ENCODE peak calls at places on chromosomes 3 and 15, in four cellular contexts. One of them, this sample, is unnamed.

GRCh38 chr3:191020730-191021405 is 158.4 kb upstream of the GMNC start:
- DNase-seq in right lobe of liver: no peak
- DNase-seq in HepG2: no peak
- DNase-seq in cardiac muscle cell: no peak
- DNase-seq in this sample: no peak

GRCh38 chr15:50320504-50320903 is 34.5 kb downstream of the GABPB1 start:
- DNase-seq in right lobe of liver: no peak
- DNase-seq in HepG2: no peak
- DNase-seq in cardiac muscle cell: no peak
- DNase-seq in this sample: no peak

GRCh38 chr3:31166249-31166885 is 271.9 kb upstream of the GADL1 start:
- DNase-seq in right lobe of liver: no peak
- DNase-seq in HepG2: no peak
- DNase-seq in cardiac muscle cell: peak; percentile 79
- DNase-seq in this sample: no peak

GRCh38 chr3:21665444-21665843 is 85.6 kb downstream of the ZNF385D start:
- DNase-seq in right lobe of liver: no peak
- DNase-seq in HepG2: no peak
- DNase-seq in cardiac muscle cell: no peak
- DNase-seq in this sample: no peak

GRCh38 chr3:155416500-155417118 is 123.1 kb upstream of the STRIT1 start:
- DNase-seq in right lobe of liver: no peak
- DNase-seq in HepG2: no peak
- DNase-seq in cardiac muscle cell: no peak
- DNase-seq in this sample: peak; percentile 57

GRCh38 chr3:51538115-51538458 is 432 bp upstream of the RAD54L2 start:
- DNase-seq in right lobe of liver: no peak
- DNase-seq in HepG2: no peak
- DNase-seq in cardiac muscle cell: peak; percentile 14
- DNase-seq in this sample: no peak

GRCh38 chr3:131349946-131350347 is 31.6 kb upstream of the NUDT16 start:
- DNase-seq in right lobe of liver: peak; percentile 54
- DNase-seq in HepG2: no peak
- DNase-seq in cardiac muscle cell: peak; percentile 64
- DNase-seq in this sample: no peak

GRCh38 chr3:50299929-50300680 is 900 bp upstream of the HYAL3 start:
- DNase-seq in right lobe of liver: no peak
- DNase-seq in HepG2: no peak
- DNase-seq in cardiac muscle cell: peak; percentile 40
- DNase-seq in this sample: no peak

GRCh38 chr3:51099794-51100542 is 285.1 kb upstream of the MANF start:
- DNase-seq in right lobe of liver: peak; percentile 63
- DNase-seq in HepG2: peak; percentile 56
- DNase-seq in cardiac muscle cell: peak; percentile 63
- DNase-seq in this sample: no peak

GRCh38 chr15:66252411-66253295 is 897 bp downstream of the MEGF11 start:
- DNase-seq in right lobe of liver: peak; percentile 58
- DNase-seq in HepG2: peak; percentile 7
- DNase-seq in cardiac muscle cell: peak; percentile 50
- DNase-seq in this sample: no peak

GRCh38 chr15:50563756-50564155 is 17.3 kb upstream of the USP50 start:
- DNase-seq in right lobe of liver: no peak
- DNase-seq in HepG2: no peak
- DNase-seq in cardiac muscle cell: no peak
- DNase-seq in this sample: no peak

GRCh38 chr3:3683261-3683660 is 116.0 kb upstream of the LRRN1 start:
- DNase-seq in right lobe of liver: no peak
- DNase-seq in HepG2: no peak
- DNase-seq in cardiac muscle cell: no peak
- DNase-seq in this sample: no peak

GRCh38 chr3:192570757-192571156 is 156.6 kb downstream of the FGF12 start:
- DNase-seq in right lobe of liver: no peak
- DNase-seq in HepG2: no peak
- DNase-seq in cardiac muscle cell: peak; percentile 19
- DNase-seq in this sample: no peak

GRCh38 chr3:64627471-64628321 is 60.1 kb downstream of the ADAMTS9 start:
- DNase-seq in right lobe of liver: peak; percentile 51
- DNase-seq in HepG2: peak; percentile 75
- DNase-seq in cardiac muscle cell: no peak
- DNase-seq in this sample: no peak

GRCh38 chr3:27714692-27715453 is 7.2 kb downstream of the EOMES start:
- DNase-seq in right lobe of liver: no peak
- DNase-seq in HepG2: peak; percentile 18
- DNase-seq in cardiac muscle cell: no peak
- DNase-seq in this sample: no peak

GRCh38 chr3:27716309-27716708 is 5.8 kb downstream of the EOMES start:
- DNase-seq in right lobe of liver: no peak
- DNase-seq in HepG2: no peak
- DNase-seq in cardiac muscle cell: no peak
- DNase-seq in this sample: no peak

GRCh38 chr3:27714101-27714526 is 8.0 kb downstream of the EOMES start:
- DNase-seq in right lobe of liver: no peak
- DNase-seq in HepG2: no peak
- DNase-seq in cardiac muscle cell: no peak
- DNase-seq in this sample: no peak

GRCh38 chr3:27715863-27716262 is 6.3 kb downstream of the EOMES start:
- DNase-seq in right lobe of liver: no peak
- DNase-seq in HepG2: no peak
- DNase-seq in cardiac muscle cell: no peak
- DNase-seq in this sample: no peak

GRCh38 chr3:27715454-27715806 is 6.7 kb downstream of the EOMES start:
- DNase-seq in right lobe of liver: no peak
- DNase-seq in HepG2: no peak
- DNase-seq in cardiac muscle cell: no peak
- DNase-seq in this sample: no peak
- H3K4me3 ChIP-seq in right lobe of liver: no peak overlapping the region
- H3K4me3 ChIP-seq in HepG2: no peak overlapping the region
- H3K4me3 ChIP-seq in cardiac muscle cell: peak overlapping the region; percentile 20
- H3K4me3 ChIP-seq in this sample: no peak overlapping the region

DNA sequence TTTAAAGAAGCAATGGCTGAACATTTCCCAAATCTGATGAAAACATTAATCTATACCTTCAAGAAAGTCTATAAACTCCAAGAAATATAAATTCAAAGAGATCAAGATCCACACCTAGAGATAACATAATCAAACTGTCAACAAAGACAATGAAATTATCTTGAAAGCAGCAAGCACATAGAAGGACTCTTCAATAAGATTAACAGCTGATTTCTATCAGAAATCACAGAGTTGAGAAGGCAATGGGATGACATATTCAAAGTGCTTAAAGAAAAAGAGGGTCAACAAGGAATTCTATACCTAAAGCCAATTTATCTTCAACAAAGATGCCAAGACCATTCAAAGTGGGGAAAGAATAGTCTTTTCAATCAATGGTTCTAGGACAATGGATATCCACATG is 41.1 kb upstream of the LAMP3 start:
- DNase-seq in right lobe of liver: no peak
- DNase-seq in HepG2: no peak
- DNase-seq in cardiac muscle cell: no peak
- DNase-seq in this sample: no peak
- H3K27ac ChIP-seq in right lobe of liver: no peak overlapping the region
- H3K27ac ChIP-seq in HepG2: no peak overlapping the region
- H3K27ac ChIP-seq in cardiac muscle cell: no peak overlapping the region
- H3K27ac ChIP-seq in this sample: no peak overlapping the region

GRCh38 chr15:78041946-78042345 is 35.6 kb downstream of the TBC1D2B start:
- DNase-seq in right lobe of liver: no peak
- DNase-seq in HepG2: no peak
- DNase-seq in cardiac muscle cell: no peak
- DNase-seq in this sample: no peak

GRCh38 chr15:78038585-78039247 is 38.8 kb downstream of the TBC1D2B start:
- DNase-seq in right lobe of liver: no peak
- DNase-seq in HepG2: no peak
- DNase-seq in cardiac muscle cell: no peak
- DNase-seq in this sample: no peak

GRCh38 chr15:78037328-78037727 is 40.2 kb downstream of the TBC1D2B start:
- DNase-seq in right lobe of liver: no peak
- DNase-seq in HepG2: no peak
- DNase-seq in cardiac muscle cell: no peak
- DNase-seq in this sample: no peak

GRCh38 chr15:78037779-78038305 is 39.7 kb downstream of the TBC1D2B start:
- DNase-seq in right lobe of liver: no peak
- DNase-seq in HepG2: no peak
- DNase-seq in cardiac muscle cell: no peak
- DNase-seq in this sample: no peak

DNA sequence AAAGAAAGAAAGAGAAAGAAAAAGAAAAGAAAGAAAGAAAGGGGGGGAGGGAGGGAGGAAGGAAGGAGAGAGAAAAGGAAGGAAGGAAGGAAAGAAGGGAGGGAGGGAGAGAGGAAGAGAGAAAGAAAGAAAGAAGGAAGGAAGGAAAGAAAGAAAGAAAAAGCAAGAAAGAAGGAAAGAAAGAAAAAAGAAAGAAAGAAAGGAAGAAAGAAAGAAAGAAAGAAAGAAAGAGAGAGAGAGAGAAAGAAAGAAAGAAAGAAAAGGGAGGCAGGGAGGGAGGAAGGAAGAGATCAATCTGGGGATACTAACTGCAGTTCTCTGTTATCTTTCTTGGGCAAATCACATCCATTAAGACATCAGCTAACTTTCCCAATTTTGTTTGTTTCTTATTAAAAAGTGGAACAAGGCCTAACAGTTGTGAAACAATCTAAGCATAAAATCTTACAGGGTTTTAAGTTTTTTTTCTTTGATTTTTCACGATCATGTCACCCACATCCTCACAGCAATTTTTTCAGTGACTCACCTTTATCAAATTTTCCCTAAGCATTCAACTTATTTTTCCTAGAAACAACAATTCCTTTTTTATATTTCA is 36.8 kb downstream of the TBC1D2B start:
- DNase-seq in right lobe of liver: no peak
- DNase-seq in HepG2: no peak
- DNase-seq in cardiac muscle cell: no peak
- DNase-seq in this sample: no peak
- H3K4me1 ChIP-seq in right lobe of liver: peaks cover 28% of the 10 kb centered on the region
- H3K4me1 ChIP-seq in HepG2: peaks cover 29% of the 10 kb centered on the region
- H3K4me1 ChIP-seq in cardiac muscle cell: peaks cover 9% of the 10 kb centered on the region
- H3K4me1 ChIP-seq in this sample: peaks cover 7% of the 10 kb centered on the region

GRCh38 chr3:96814581-96815567 is at the start of gene EPHA6:
- DNase-seq in right lobe of liver: no peak
- DNase-seq in HepG2: no peak
- DNase-seq in cardiac muscle cell: no peak
- DNase-seq in this sample: no peak

GRCh38 chr3:96813820-96814580 is 394 bp upstream of the EPHA6 start:
- DNase-seq in right lobe of liver: peak; percentile 60
- DNase-seq in HepG2: peak; percentile 18
- DNase-seq in cardiac muscle cell: peak; percentile 48
- DNase-seq in this sample: peak; percentile 64

DNA sequence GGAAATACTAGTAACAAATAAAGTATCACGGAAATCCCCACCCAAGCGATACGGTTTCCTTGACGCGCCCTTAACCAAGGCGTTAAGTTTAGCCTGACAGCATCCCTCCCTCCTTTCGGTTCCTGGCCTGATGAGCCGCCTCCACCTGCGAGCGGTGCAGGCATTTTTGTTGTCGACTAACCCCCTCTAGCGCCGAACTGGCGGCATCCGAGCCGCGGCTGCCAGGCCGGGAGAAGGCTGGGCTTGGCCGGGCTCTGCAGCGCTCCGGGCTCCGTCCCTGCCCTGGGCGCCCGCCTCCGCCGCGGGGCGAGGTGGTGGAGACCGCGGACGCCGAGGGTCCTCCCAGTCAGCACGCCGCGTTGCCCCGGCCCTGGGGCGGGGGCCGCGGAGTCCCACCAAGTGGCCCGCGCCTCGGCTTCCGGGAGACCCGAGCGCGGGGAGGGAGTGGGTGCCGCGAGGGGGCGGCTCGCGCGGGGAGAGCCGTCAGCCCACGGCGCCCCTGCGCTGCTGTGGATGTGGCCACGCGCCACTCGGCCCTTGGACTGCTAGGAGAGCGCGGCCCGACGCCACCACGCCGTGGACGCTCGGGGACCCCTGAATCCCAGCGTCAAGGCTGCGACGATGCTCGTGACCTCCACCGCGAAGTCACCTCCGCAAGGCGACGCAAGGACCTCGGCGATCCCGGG is 1.1 kb upstream of the EPHA6 start:
- DNase-seq in right lobe of liver: peak; percentile 83
- DNase-seq in HepG2: peak; percentile 58
- DNase-seq in cardiac muscle cell: peak; percentile 75
- DNase-seq in this sample: peak; percentile 72
- H3K4me3 ChIP-seq in right lobe of liver: peak overlapping the region; percentile 33
- H3K4me3 ChIP-seq in HepG2: no peak overlapping the region
- H3K4me3 ChIP-seq in cardiac muscle cell: peak overlapping the region; percentile 47
- H3K4me3 ChIP-seq in this sample: peak overlapping the region; percentile 30

GRCh38 chr3:132544130-132544529 is 52.9 kb upstream of the ACKR4 start:
- DNase-seq in right lobe of liver: no peak
- DNase-seq in HepG2: no peak
- DNase-seq in cardiac muscle cell: no peak
- DNase-seq in this sample: no peak

GRCh38 chr3:132549890-132550578 is 47.0 kb upstream of the ACKR4 start:
- DNase-seq in right lobe of liver: no peak
- DNase-seq in HepG2: no peak
- DNase-seq in cardiac muscle cell: peak; percentile 62
- DNase-seq in this sample: no peak

GRCh38 chr3:132543016-132543739 is 53.9 kb upstream of the ACKR4 start:
- DNase-seq in right lobe of liver: no peak
- DNase-seq in HepG2: peak; percentile 53
- DNase-seq in cardiac muscle cell: peak; percentile 78
- DNase-seq in this sample: no peak

GRCh38 chr3:132549169-132549568 is 47.9 kb upstream of the ACKR4 start:
- DNase-seq in right lobe of liver: no peak
- DNase-seq in HepG2: peak; percentile 11
- DNase-seq in cardiac muscle cell: no peak
- DNase-seq in this sample: no peak

DNA sequence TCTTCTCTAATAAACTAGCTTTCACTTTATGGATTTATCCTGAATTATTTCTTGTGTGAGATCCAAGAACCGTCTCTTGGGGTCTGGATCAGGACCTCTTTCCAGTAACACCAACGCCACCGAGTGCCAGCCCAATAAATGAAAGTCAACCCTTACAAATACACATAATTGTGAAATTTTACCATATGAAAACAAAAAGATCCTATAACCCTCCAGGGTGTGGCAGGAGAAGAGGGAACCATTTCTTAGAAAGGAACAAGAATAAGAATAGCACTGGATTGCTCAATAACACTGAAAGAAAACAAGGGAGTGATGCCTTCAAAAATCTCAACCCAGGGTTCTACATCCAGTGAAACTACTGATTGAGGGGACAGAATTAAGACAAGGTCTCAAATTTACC is 51.6 kb upstream of the ACKR4 start:
- DNase-seq in right lobe of liver: no peak
- DNase-seq in HepG2: no peak
- DNase-seq in cardiac muscle cell: no peak
- DNase-seq in this sample: no peak
- H3K27ac ChIP-seq in right lobe of liver: no peak overlapping the region
- H3K27ac ChIP-seq in HepG2: no peak overlapping the region
- H3K27ac ChIP-seq in cardiac muscle cell: no peak overlapping the region
- H3K27ac ChIP-seq in this sample: no peak overlapping the region

GRCh38 chr15:99507016-99507731 is 58.6 kb upstream of the MEF2A start:
- DNase-seq in right lobe of liver: no peak
- DNase-seq in HepG2: peak; percentile 21
- DNase-seq in cardiac muscle cell: peak; percentile 94
- DNase-seq in this sample: no peak
- H3K4me1 ChIP-seq in right lobe of liver: no peaks in the 10 kb centered on the region
- H3K4me1 ChIP-seq in HepG2: peaks cover 46% of the 10 kb centered on the region
- H3K4me1 ChIP-seq in cardiac muscle cell: peaks cover 9% of the 10 kb centered on the region
- H3K4me1 ChIP-seq in this sample: peaks cover 3% of the 10 kb centered on the region

This sample was measured in RWPE2.